ENCODE peak calls at places on chromosome X, in seven cellular contexts. One of them, this sample, is unnamed.
A peak's percentile ranks its signal among the peaks of the same experiment; 100 is the strongest.

GRCh38 chrX:36609653-36610585 is 398.2 kb upstream of the FAM47C start:
- DNase-seq in testis: no peak
- DNase-seq in choroid plexus epithelial cell: peak; percentile 42
- DNase-seq in MM.1S: no peak
- DNase-seq in OCI-LY7: no peak
- DNase-seq in esophagus squamous epithelium: no peak
- DNase-seq in CD8-positive, alpha-beta T cell: no peak
- DNase-seq in this sample: peak; percentile 1

GRCh38 chrX:56564182-56564885 is 907 bp downstream of the UBQLN2 start:
- DNase-seq in CD8-positive, alpha-beta T cell: peak; percentile 10
- DNase-seq in choroid plexus epithelial cell: peak; percentile 54
- DNase-seq in esophagus squamous epithelium: no peak
- DNase-seq in MM.1S: peak; percentile 22
- DNase-seq in OCI-LY7: peak; percentile 39
- DNase-seq in testis: peak; percentile 23
- DNase-seq in this sample: peak; percentile 39

GRCh38 chrX:87571965-87572364 is 54.4 kb downstream of the KLHL4 start:
- DNase-seq in OCI-LY7: no peak
- DNase-seq in choroid plexus epithelial cell: peak; percentile 54
- DNase-seq in MM.1S: no peak
- DNase-seq in esophagus squamous epithelium: no peak
- DNase-seq in testis: no peak
- DNase-seq in CD8-positive, alpha-beta T cell: no peak
- DNase-seq in this sample: peak; percentile 40

GRCh38 chrX:155535866-155536265 is 76.9 kb downstream of the TMLHE start:
- DNase-seq in esophagus squamous epithelium: no peak
- DNase-seq in CD8-positive, alpha-beta T cell: no peak
- DNase-seq in choroid plexus epithelial cell: no peak
- DNase-seq in MM.1S: no peak
- DNase-seq in testis: no peak
- DNase-seq in OCI-LY7: no peak
- DNase-seq in this sample: no peak

GRCh38 chrX:20355187-20355586 is 88.5 kb upstream of the RPS6KA3 start:
- DNase-seq in OCI-LY7: no peak
- DNase-seq in esophagus squamous epithelium: no peak
- DNase-seq in choroid plexus epithelial cell: no peak
- DNase-seq in testis: no peak
- DNase-seq in CD8-positive, alpha-beta T cell: no peak
- DNase-seq in MM.1S: no peak
- DNase-seq in this sample: no peak

GRCh38 chrX:111098874-111099273 is 2.9 kb downstream of the PAK3 start:
- DNase-seq in esophagus squamous epithelium: no peak
- DNase-seq in choroid plexus epithelial cell: peak; percentile 4
- DNase-seq in OCI-LY7: peak; percentile 23
- DNase-seq in CD8-positive, alpha-beta T cell: peak; percentile 51
- DNase-seq in MM.1S: peak; percentile 72
- DNase-seq in testis: peak; percentile 66
- DNase-seq in this sample: peak; percentile 25

GRCh38 chrX:150475466-150475865 is 93.0 kb upstream of the MTM1 start:
- DNase-seq in OCI-LY7: no peak
- DNase-seq in CD8-positive, alpha-beta T cell: no peak
- DNase-seq in choroid plexus epithelial cell: peak; percentile 8
- DNase-seq in testis: no peak
- DNase-seq in MM.1S: no peak
- DNase-seq in esophagus squamous epithelium: no peak
- DNase-seq in this sample: no peak

GRCh38 chrX:149711545-149712236 is at the start of gene MAGEA11:
- DNase-seq in MM.1S: no peak
- DNase-seq in OCI-LY7: no peak
- DNase-seq in testis: peak; percentile 18
- DNase-seq in esophagus squamous epithelium: no peak
- DNase-seq in CD8-positive, alpha-beta T cell: no peak
- DNase-seq in choroid plexus epithelial cell: no peak
- DNase-seq in this sample: no peak

GRCh38 chrX:71532078-71532752 is 689 bp upstream of the OGT start:
- DNase-seq in CD8-positive, alpha-beta T cell: peak; percentile 52
- DNase-seq in testis: peak; percentile 16
- DNase-seq in MM.1S: peak; percentile 41
- DNase-seq in esophagus squamous epithelium: no peak
- DNase-seq in OCI-LY7: peak; percentile 45
- DNase-seq in choroid plexus epithelial cell: peak; percentile 44
- DNase-seq in this sample: peak; percentile 53

GRCh38 chrX:17590892-17591740 is 146.2 kb upstream of the SCML1 start:
- DNase-seq in choroid plexus epithelial cell: peak; percentile 89
- DNase-seq in CD8-positive, alpha-beta T cell: peak; percentile 10
- DNase-seq in testis: peak; percentile 71
- DNase-seq in MM.1S: peak; percentile 72
- DNase-seq in esophagus squamous epithelium: no peak
- DNase-seq in OCI-LY7: peak; percentile 11
- DNase-seq in this sample: peak; percentile 80

GRCh38 chrX:30060718-30061117 is 154.6 kb upstream of the MAGEB2 start:
- DNase-seq in CD8-positive, alpha-beta T cell: no peak
- DNase-seq in choroid plexus epithelial cell: peak; percentile 44
- DNase-seq in MM.1S: no peak
- DNase-seq in esophagus squamous epithelium: no peak
- DNase-seq in testis: peak; percentile 13
- DNase-seq in OCI-LY7: no peak
- DNase-seq in this sample: peak; percentile 1

GRCh38 chrX:118853596-118853995 is 30.0 kb downstream of the ZCCHC12 start:
- DNase-seq in testis: no peak
- DNase-seq in OCI-LY7: no peak
- DNase-seq in choroid plexus epithelial cell: no peak
- DNase-seq in MM.1S: no peak
- DNase-seq in esophagus squamous epithelium: no peak
- DNase-seq in CD8-positive, alpha-beta T cell: no peak
- DNase-seq in this sample: no peak

GRCh38 chrX:116490091-116490490 is 27.3 kb upstream of the CT83 start:
- DNase-seq in esophagus squamous epithelium: no peak
- DNase-seq in choroid plexus epithelial cell: peak; percentile 4
- DNase-seq in OCI-LY7: peak; percentile 0
- DNase-seq in CD8-positive, alpha-beta T cell: no peak
- DNase-seq in testis: no peak
- DNase-seq in MM.1S: no peak
- DNase-seq in this sample: peak; percentile 2

GRCh38 chrX:138982350-138982749 is 270.8 kb upstream of the FGF13 start:
- DNase-seq in CD8-positive, alpha-beta T cell: no peak
- DNase-seq in testis: no peak
- DNase-seq in OCI-LY7: no peak
- DNase-seq in choroid plexus epithelial cell: no peak
- DNase-seq in MM.1S: no peak
- DNase-seq in esophagus squamous epithelium: no peak
- DNase-seq in this sample: no peak

GRCh38 chrX:106611682-106612402 is at the start of gene RADX:
- DNase-seq in MM.1S: peak; percentile 91
- DNase-seq in CD8-positive, alpha-beta T cell: peak; percentile 81
- DNase-seq in OCI-LY7: peak; percentile 91
- DNase-seq in choroid plexus epithelial cell: peak; percentile 52
- DNase-seq in testis: peak; percentile 87
- DNase-seq in esophagus squamous epithelium: peak; percentile 9
- DNase-seq in this sample: peak; percentile 66

GRCh38 chrX:119503484-119503861 is 35.2 kb downstream of the SLC25A5 start:
- DNase-seq in choroid plexus epithelial cell: peak; percentile 86
- DNase-seq in CD8-positive, alpha-beta T cell: no peak
- DNase-seq in MM.1S: no peak
- DNase-seq in esophagus squamous epithelium: no peak
- DNase-seq in testis: no peak
- DNase-seq in OCI-LY7: no peak
- DNase-seq in this sample: peak; percentile 88

GRCh38 chrX:114071412-114071811 is 512.5 kb upstream of the HTR2C start:
- DNase-seq in testis: no peak
- DNase-seq in OCI-LY7: no peak
- DNase-seq in MM.1S: no peak
- DNase-seq in esophagus squamous epithelium: no peak
- DNase-seq in CD8-positive, alpha-beta T cell: no peak
- DNase-seq in choroid plexus epithelial cell: no peak
- DNase-seq in this sample: no peak

GRCh38 chrX:147917700-147918694 is 6.3 kb downstream of the FMR1 start:
- DNase-seq in testis: no peak
- DNase-seq in esophagus squamous epithelium: no peak
- DNase-seq in CD8-positive, alpha-beta T cell: peak; percentile 12
- DNase-seq in OCI-LY7: no peak
- DNase-seq in choroid plexus epithelial cell: peak; percentile 41
- DNase-seq in MM.1S: no peak
- DNase-seq in this sample: peak; percentile 48

GRCh38 chrX:11427082-11428033 is 134.1 kb downstream of the AMELX start:
- DNase-seq in OCI-LY7: no peak
- DNase-seq in MM.1S: peak; percentile 77
- DNase-seq in choroid plexus epithelial cell: peak; percentile 46
- DNase-seq in CD8-positive, alpha-beta T cell: no peak
- DNase-seq in testis: peak; percentile 69
- DNase-seq in esophagus squamous epithelium: no peak
- DNase-seq in this sample: no peak

GRCh38 chrX:2463973-2464676 is 36.7 kb downstream of the DHRSX start:
- DNase-seq in MM.1S: no peak
- DNase-seq in esophagus squamous epithelium: no peak
- DNase-seq in CD8-positive, alpha-beta T cell: no peak
- DNase-seq in choroid plexus epithelial cell: peak; percentile 13
- DNase-seq in OCI-LY7: peak; percentile 65
- DNase-seq in testis: peak; percentile 76
- DNase-seq in this sample: peak; percentile 14

GRCh38 chrX:120629667-120630537 is at the start of gene C1GALT1C1:
- DNase-seq in testis: peak; percentile 94
- DNase-seq in esophagus squamous epithelium: peak; percentile 78
- DNase-seq in choroid plexus epithelial cell: peak; percentile 93
- DNase-seq in OCI-LY7: peak; percentile 94
- DNase-seq in CD8-positive, alpha-beta T cell: peak; percentile 89
- DNase-seq in MM.1S: peak; percentile 94
- DNase-seq in this sample: peak; percentile 93

GRCh38 chrX:123990169-123990568 is 28.7 kb downstream of the STAG2 start:
- DNase-seq in choroid plexus epithelial cell: no peak
- DNase-seq in testis: no peak
- DNase-seq in CD8-positive, alpha-beta T cell: no peak
- DNase-seq in OCI-LY7: no peak
- DNase-seq in esophagus squamous epithelium: no peak
- DNase-seq in MM.1S: no peak
- DNase-seq in this sample: no peak
- H3K4me3 ChIP-seq in choroid plexus epithelial cell: no peak overlapping the region
- H3K4me3 ChIP-seq in testis: no peak overlapping the region
- H3K4me3 ChIP-seq in CD8-positive, alpha-beta T cell: no peak overlapping the region
- H3K4me3 ChIP-seq in OCI-LY7: no peak overlapping the region
- H3K4me3 ChIP-seq in esophagus squamous epithelium: no peak overlapping the region
- H3K4me3 ChIP-seq in MM.1S: no peak overlapping the region
- H3K4me3 ChIP-seq in this sample: no peak overlapping the region

GRCh38 chrX:22664826-22665225 is 334.9 kb upstream of the DDX53 start:
- DNase-seq in testis: no peak
- DNase-seq in OCI-LY7: no peak
- DNase-seq in MM.1S: no peak
- DNase-seq in esophagus squamous epithelium: no peak
- DNase-seq in choroid plexus epithelial cell: no peak
- DNase-seq in CD8-positive, alpha-beta T cell: no peak
- DNase-seq in this sample: no peak

GRCh38 chrX:22662776-22663175 is 337.0 kb upstream of the DDX53 start:
- DNase-seq in esophagus squamous epithelium: no peak
- DNase-seq in choroid plexus epithelial cell: no peak
- DNase-seq in OCI-LY7: no peak
- DNase-seq in CD8-positive, alpha-beta T cell: no peak
- DNase-seq in MM.1S: no peak
- DNase-seq in testis: no peak
- DNase-seq in this sample: no peak

GRCh38 chrX:22665818-22666217 is 333.9 kb upstream of the DDX53 start:
- DNase-seq in choroid plexus epithelial cell: no peak
- DNase-seq in MM.1S: no peak
- DNase-seq in esophagus squamous epithelium: no peak
- DNase-seq in testis: no peak
- DNase-seq in CD8-positive, alpha-beta T cell: no peak
- DNase-seq in OCI-LY7: no peak
- DNase-seq in this sample: no peak

GRCh38 chrX:22660756-22661155 is 339.0 kb upstream of the DDX53 start:
- DNase-seq in testis: no peak
- DNase-seq in OCI-LY7: no peak
- DNase-seq in MM.1S: no peak
- DNase-seq in esophagus squamous epithelium: no peak
- DNase-seq in choroid plexus epithelial cell: no peak
- DNase-seq in CD8-positive, alpha-beta T cell: no peak
- DNase-seq in this sample: peak; percentile 16

DNA sequence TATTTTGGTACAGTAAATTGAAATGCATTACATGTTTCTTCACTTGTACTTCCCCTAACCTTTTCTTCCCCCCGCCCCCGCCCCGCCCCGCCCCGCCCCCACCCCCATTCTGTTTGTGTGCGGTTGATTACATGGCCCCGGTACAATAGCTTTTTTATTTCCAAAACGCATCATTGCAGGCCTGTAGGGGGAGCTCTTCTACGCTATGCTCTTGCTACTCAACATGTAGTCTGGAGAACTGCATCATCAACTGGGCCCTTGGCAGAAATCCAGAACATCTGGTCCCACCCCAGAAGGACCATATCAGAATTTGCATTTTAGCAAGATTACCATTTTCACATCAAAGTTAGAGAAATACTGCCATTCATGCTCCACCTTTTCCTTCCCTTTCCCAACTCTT is 333.3 kb upstream of the DDX53 start:
- DNase-seq in esophagus squamous epithelium: no peak
- DNase-seq in MM.1S: no peak
- DNase-seq in testis: peak; percentile 30
- DNase-seq in CD8-positive, alpha-beta T cell: no peak
- DNase-seq in OCI-LY7: peak; percentile 13
- DNase-seq in choroid plexus epithelial cell: peak; percentile 68
- DNase-seq in this sample: peak; percentile 18
- TF ChIP-seq CTCF in esophagus squamous epithelium: no peak
- TF ChIP-seq CTCF in MM.1S: no peak
- TF ChIP-seq CTCF in testis: no peak
- TF ChIP-seq CTCF in CD8-positive, alpha-beta T cell: no peak
- TF ChIP-seq CTCF in OCI-LY7: no peak
- TF ChIP-seq CTCF in choroid plexus epithelial cell: peak; percentile 55
- TF ChIP-seq CTCF in this sample: peak; percentile 14

GRCh38 chrX:101659601-101660063 is at the start of gene ARMCX2:
- DNase-seq in esophagus squamous epithelium: no peak
- DNase-seq in OCI-LY7: no peak
- DNase-seq in testis: peak; percentile 63
- DNase-seq in CD8-positive, alpha-beta T cell: no peak
- DNase-seq in choroid plexus epithelial cell: peak; percentile 75
- DNase-seq in MM.1S: no peak
- DNase-seq in this sample: peak; percentile 53
- H3K4me3 ChIP-seq in esophagus squamous epithelium: peak within 1 kb of the TSS; percentile 40
- H3K4me3 ChIP-seq in OCI-LY7: no peak within 1 kb of the TSS
- H3K4me3 ChIP-seq in testis: peak within 1 kb of the TSS; percentile 53
- H3K4me3 ChIP-seq in CD8-positive, alpha-beta T cell: peak within 1 kb of the TSS; percentile 65
- H3K4me3 ChIP-seq in choroid plexus epithelial cell: peak within 1 kb of the TSS; percentile 71
- H3K4me3 ChIP-seq in MM.1S: peak within 1 kb of the TSS; percentile 74
- H3K4me3 ChIP-seq in this sample: peak within 1 kb of the TSS; percentile 71

DNA sequence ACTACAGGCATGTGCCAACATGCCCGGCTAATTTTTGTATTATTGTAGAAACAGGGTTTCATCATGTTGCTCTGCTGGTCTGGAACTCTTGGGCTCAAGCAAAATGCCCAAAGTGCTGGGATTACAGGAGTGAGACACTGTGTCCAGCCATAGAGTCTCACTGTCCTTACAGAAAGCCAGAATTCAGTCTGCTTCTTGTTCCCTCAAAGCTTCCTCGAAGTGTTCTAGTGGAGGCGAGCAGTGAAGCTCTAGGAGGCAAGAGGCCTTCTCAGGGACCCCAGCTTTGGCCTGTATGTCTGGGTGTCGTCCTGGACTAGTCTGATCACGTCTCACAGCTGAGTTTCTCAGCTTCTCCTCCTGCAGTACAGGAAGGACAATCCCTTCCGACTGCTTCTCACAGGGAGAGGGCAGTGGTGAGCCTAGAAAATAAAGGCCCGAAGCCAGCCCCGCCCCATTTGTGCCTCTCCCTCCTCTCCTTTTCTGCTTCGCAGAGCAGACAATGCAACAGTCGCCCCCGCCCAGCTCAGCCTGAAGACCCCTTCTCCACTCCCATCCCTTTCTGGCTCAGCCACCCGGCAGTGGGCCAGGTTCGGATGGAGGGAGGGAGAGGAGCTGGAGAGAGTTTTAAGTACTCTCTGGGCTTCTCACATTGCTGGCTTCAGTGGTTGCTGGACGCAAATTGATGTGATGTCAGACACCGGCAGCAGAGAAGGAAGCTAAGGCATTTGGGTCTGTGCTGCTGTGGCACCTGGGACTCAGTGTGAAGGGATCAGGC is 11.1 kb upstream of the FAM3A start:
- DNase-seq in CD8-positive, alpha-beta T cell: peak; percentile 59
- DNase-seq in esophagus squamous epithelium: no peak
- DNase-seq in choroid plexus epithelial cell: peak; percentile 84
- DNase-seq in OCI-LY7: peak; percentile 80
- DNase-seq in MM.1S: peak; percentile 61
- DNase-seq in testis: peak; percentile 86
- DNase-seq in this sample: peak; percentile 78
- TF ChIP-seq CTCF in CD8-positive, alpha-beta T cell: no peak
- TF ChIP-seq CTCF in esophagus squamous epithelium: peak; percentile 52
- TF ChIP-seq CTCF in choroid plexus epithelial cell: peak; percentile 69
- TF ChIP-seq CTCF in OCI-LY7: peak; percentile 64
- TF ChIP-seq CTCF in MM.1S: peak; percentile 42
- TF ChIP-seq CTCF in testis: no peak
- TF ChIP-seq CTCF in this sample: peak; percentile 66

This sample was measured in astrocyte of the spinal cord.